ENCODE peak calls at places on chromosomes 11 and 22, in five cellular contexts. G is HuH-7; W is activated T-cell treated with anti-CD3 and anti-CD28 coated beads, Interleukin-2, amount 50 U/mL, for 24 hours; A is GDM1; J is NCI-H2081. Z is an unnamed sample.

GRCh38 chr11:57484141-57484710 is 23.9 kb downstream of the RTN4RL2 start:
- DNase-seq in G (no peak), A (peak; percentile 70), J (no peak), W (no peak), Z (no peak)

GRCh38 chr22:46935506-46936377 is 173.3 kb downstream of the TBC1D22A start:
- DNase-seq in G (peak; percentile 61), A (no peak), W (no peak), J (no peak), Z (no peak)

GRCh38 chr22:22593964-22594656 is 35.0 kb upstream of the PRAME start:
- DNase-seq in J (no peak), W (peak; percentile 60), A (peak; percentile 45), G (peak; percentile 45), Z (peak; percentile 36)

GRCh38 chr11:67286621-67287333 is 2.3 kb upstream of the ANKRD13D start:
- DNase-seq in W (peak; percentile 61), A (no peak), G (peak; percentile 94), J (no peak), Z (no peak)

GRCh38 chr11:14500181-14500651 is 605 bp upstream of the COPB1 start:
- DNase-seq in G (no peak), W (no peak), A (peak; percentile 3), J (no peak), Z (no peak)

GRCh38 chr22:42184852-42185251 is 54.2 kb upstream of the CYP2D6 start:
- DNase-seq in G (no peak), W (no peak), J (no peak), A (no peak), Z (no peak)

GRCh38 chr11:124152770-124153407 is 30.3 kb upstream of the OR10D3 start:
- DNase-seq in J (no peak), W (no peak), A (no peak), G (no peak), Z (no peak)

GRCh38 chr22:22942511-22943329 is 55.1 kb downstream of the IGLL5 start:
- DNase-seq in G (peak; percentile 80), W (peak; percentile 73), J (peak; percentile 7), A (peak; percentile 72), Z (peak; percentile 20)

GRCh38 chr22:39646614-39647210 is 76.2 kb downstream of the CACNA1I start:
- DNase-seq in A (no peak), G (no peak), J (no peak), W (no peak), Z (no peak)

GRCh38 chr11:57134284-57134683 is 47.5 kb upstream of the LRRC55 start:
- DNase-seq in A (no peak), G (no peak), W (no peak), J (no peak), Z (no peak)

GRCh38 chr22:20316844-20317401 is 2.9 kb downstream of the DGCR6L start:
- DNase-seq in A (no peak), G (no peak), J (no peak), W (no peak), Z (no peak)

GRCh38 chr11:7671807-7672206 is 1.5 kb downstream of the CYB5R2 start:
- DNase-seq in G (no peak), J (no peak), W (no peak), A (no peak), Z (no peak)

GRCh38 chr11:118928870-118929495 is 3.3 kb upstream of the BCL9L start:
- DNase-seq in W (no peak), G (no peak), A (peak; percentile 55), J (peak; percentile 78), Z (no peak)

GRCh38 chr11:86067230-86068137 is 1.4 kb downstream of the PICALM start:
- DNase-seq in G (peak; percentile 51), J (no peak), W (no peak), A (no peak), Z (no peak)